ENCODE peak calls at places on chromosomes 13 and 19, in four cellular contexts. V is WTC11, F is brain microvascular endothelial cell, E is GM06990. D is an unnamed sample.

GRCh38 chr19:56109216-56109615 is 11.9 kb downstream of the ZNF787 start:
- DNase-seq in V (no peak), F (no peak), E (no peak), D (no peak)

GRCh38 chr13:101170306-101170705 is 246.0 kb downstream of the NALCN start:
- DNase-seq in V (no peak), F (no peak), E (no peak), D (no peak)

GRCh38 chr13:113413178-113413897 is 40.0 kb downstream of the ADPRHL1 start:
- DNase-seq in V (no peak), F (no peak), E (no peak), D (no peak)

GRCh38 chr19:49570138-49570856 is 10.1 kb downstream of the NOSIP start:
- DNase-seq in V (peak; percentile 62), F (peak; percentile 75), E (peak; percentile 60), D (peak; percentile 60)

GRCh38 chr19:2847507-2847906 is 6.2 kb downstream of the ZNF555 start:
- DNase-seq in V (no peak), F (no peak), E (no peak), D (no peak)

GRCh38 chr13:68759617-68760016 is 1348.0 kb upstream of the ATXN8OS start:
- DNase-seq in V (no peak), F (no peak), E (no peak), D (no peak)

GRCh38 chr19:56295531-56296455 is 18.8 kb downstream of the ZSCAN5A start:
- DNase-seq in V (no peak), F (no peak), E (no peak), D (no peak)

GRCh38 chr13:47896111-47896510 is 105.0 kb downstream of the SUCLA2 start:
- DNase-seq in V (no peak), F (no peak), E (no peak), D (no peak)

GRCh38 chr13:114049026-114049425 is 75.2 kb upstream of the C13orf46 start:
- DNase-seq in V (no peak), F (no peak), E (peak; percentile 78), D (no peak)

GRCh38 chr19:7450243-7451223 is 38.3 kb downstream of the PEX11G start:
- DNase-seq in V (no peak), F (no peak), E (no peak), D (no peak)

GRCh38 chr13:88979465-88980180 is 1308.5 kb downstream of the SLITRK5 start:
- DNase-seq in V (no peak), F (no peak), E (no peak), D (no peak)

GRCh38 chr19:50249636-50250035 is 46.2 kb downstream of the MYH14 start:
- DNase-seq in V (no peak), F (no peak), E (no peak), D (no peak)

GRCh38 chr13:43878897-43879322 is 630 bp downstream of the CCDC122 start:
- DNase-seq in V (no peak), F (peak; percentile 77), E (peak; percentile 64), D (peak; percentile 58)

GRCh38 chr19:11268783-11269267 is 6.5 kb upstream of the DOCK6 start:
- DNase-seq in V (no peak), F (peak; percentile 82), E (no peak), D (no peak)

GRCh38 chr13:39779337-39780270 is 124.1 kb downstream of the COG6 start:
- DNase-seq in V (no peak), F (peak; percentile 80), E (no peak), D (no peak)

GRCh38 chr13:67878376-67878775 is 648.2 kb upstream of the PCDH9 start:
- DNase-seq in V (no peak), F (no peak), E (no peak), D (no peak)

GRCh38 chr19:38849746-38850230 is at the start of gene HNRNPL:
- DNase-seq in V (peak; percentile 99), F (no peak), E (peak; percentile 98), D (no peak)

GRCh38 chr19:11995174-11995573 is 30.3 kb downstream of the ZNF763 start:
- DNase-seq in V (no peak), F (peak; percentile 81), E (no peak), D (no peak)

GRCh38 chr19:11581740-11582139 is 4.3 kb upstream of the ACP5 start:
- DNase-seq in V (no peak), F (peak; percentile 10), E (peak; percentile 85), D (no peak)

GRCh38 chr13:105465251-105465650 is 1070.2 kb downstream of the EFNB2 start:
- DNase-seq in V (no peak), F (no peak), E (no peak), D (no peak)

GRCh38 chr19:15216363-15216762 is 15.6 kb upstream of the NOTCH3 start:
- DNase-seq in V (no peak), F (no peak), E (no peak), D (no peak)

GRCh38 chr13:53042897-53043296 is 14.3 kb downstream of the OLFM4 start:
- DNase-seq in V (no peak), F (no peak), E (no peak), D (no peak)

GRCh38 chr13:100636441-100636840 is 38.2 kb downstream of the TMTC4 start:
- DNase-seq in V (no peak), F (no peak), E (no peak), D (no peak)

GRCh38 chr13:33229446-33230177 is 55.9 kb downstream of the STARD13 start:
- DNase-seq in V (no peak), F (no peak), E (no peak), D (no peak)

GRCh38 chr13:91647361-91647970 is 249.0 kb downstream of the GPC5 start:
- DNase-seq in V (peak; percentile 84), F (no peak), E (no peak), D (no peak)

GRCh38 chr19:16380943-16381755 is 56.5 kb downstream of the KLF2 start:
- DNase-seq in V (no peak), F (no peak), E (no peak), D (no peak)

GRCh38 chr13:42270160-42270856 is 1.6 kb upstream of the AKAP11 start:
- DNase-seq in V (no peak), F (no peak), E (no peak), D (no peak)

GRCh38 chr19:7488736-7489353 is at the start of gene PEX11G:
- DNase-seq in V (peak; percentile 95), F (peak; percentile 74), E (peak; percentile 91), D (peak; percentile 55)

GRCh38 chr13:55244991-55245644 is 1895.6 kb upstream of the PRR20A start:
- DNase-seq in V (peak; percentile 62), F (no peak), E (no peak), D (no peak)

GRCh38 chr19:49857834-49858590 is 7.1 kb downstream of the PTOV1 start:
- DNase-seq in V (no peak), F (no peak), E (no peak), D (no peak)

GRCh38 chr13:52067237-52067636 is 42.7 kb downstream of the UTP14C start:
- DNase-seq in V (no peak), F (no peak), E (no peak), D (no peak)

GRCh38 chr19:58554494-58555368 is at the start of gene CHMP2A:
- DNase-seq in V (peak; percentile 99), F (peak; percentile 94), E (peak; percentile 97), D (peak; percentile 92)

GRCh38 chr19:41397086-41398041 is at the start of the genes BCKDHA and EXOSC5:
- DNase-seq in V (peak; percentile 99), F (peak; percentile 100), E (peak; percentile 99), D (peak; percentile 99)
- TF ChIP-seq CTCF in V (no peak), F (no peak), E (no peak), D (no peak)

DNA sequence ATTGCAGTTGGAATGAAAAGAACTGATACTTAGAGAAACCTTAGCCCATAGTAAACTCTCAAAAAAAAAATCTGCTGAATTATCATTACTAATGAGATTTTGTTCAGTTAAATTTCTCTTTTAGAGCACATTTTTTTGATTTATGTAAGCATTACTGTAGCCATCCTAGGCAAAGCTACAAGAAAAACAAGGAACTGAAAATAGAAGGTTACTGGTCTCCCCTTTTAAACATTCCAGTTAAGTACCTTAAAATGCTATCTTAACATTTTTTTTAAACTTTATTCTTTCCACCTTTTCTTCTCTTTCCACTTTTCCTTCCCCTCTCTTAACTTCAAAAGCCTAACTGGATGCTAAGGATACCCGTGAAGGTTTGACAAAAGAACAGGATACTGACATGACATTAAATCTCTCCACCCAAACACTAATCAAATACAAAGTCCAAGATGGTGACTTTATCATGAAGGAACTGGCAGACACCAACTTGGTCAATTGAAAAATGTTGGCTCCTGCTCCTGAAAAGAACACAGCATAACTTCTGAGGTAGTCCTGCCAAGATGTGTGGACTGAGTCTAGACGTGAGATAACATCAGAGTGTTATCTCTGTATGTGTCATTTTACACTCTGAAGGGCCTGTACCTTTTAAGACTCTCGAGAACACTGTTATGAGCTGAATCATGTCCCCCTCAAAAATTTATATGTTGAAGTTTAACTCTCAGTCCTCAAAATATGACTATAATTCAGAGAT is 29.5 kb upstream of the SACS start:
- DNase-seq in V (no peak), F (peak; percentile 68), E (no peak), D (no peak)
- TF ChIP-seq CTCF in V (no peak), F (no peak), E (no peak), D (no peak)

DNA sequence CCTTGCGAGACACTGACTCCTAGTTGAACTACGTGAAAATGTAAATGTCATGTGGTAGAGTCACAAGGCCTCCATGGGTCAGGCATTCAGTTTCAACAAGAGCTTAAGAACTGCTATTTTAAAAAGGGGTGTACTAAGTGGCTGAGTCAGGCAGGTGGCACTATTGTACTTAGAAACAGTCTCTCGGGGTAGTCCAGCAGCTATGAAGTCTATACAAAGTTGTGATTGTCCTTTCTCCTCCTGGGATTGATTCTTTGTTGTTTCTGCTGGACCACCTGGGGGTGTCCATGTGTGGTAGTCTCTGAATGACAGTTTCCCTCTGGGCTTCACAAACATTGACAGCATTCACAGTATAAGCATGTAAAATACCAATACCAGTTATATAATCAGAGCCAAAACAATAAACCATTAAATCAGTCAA is 33.0 kb downstream of the UGGT2 start:
- DNase-seq in V (no peak), F (peak; percentile 65), E (no peak), D (peak; percentile 20)
- TF ChIP-seq CTCF in V (peak; percentile 37), F (peak; percentile 74), E (peak; percentile 66), D (peak; percentile 50)

GRCh38 chr19:1055886-1056620 is 10.9 kb upstream of the ARHGAP45 start:
- DNase-seq in V (no peak), F (no peak), E (no peak), D (no peak)

GRCh38 chr19:1058112-1058511 is 8.9 kb upstream of the ARHGAP45 start:
- DNase-seq in V (no peak), F (no peak), E (no peak), D (no peak)

GRCh38 chr19:1054102-1055027 is 12.6 kb upstream of the ARHGAP45 start:
- DNase-seq in V (no peak), F (no peak), E (no peak), D (no peak)

GRCh38 chr19:1055028-1055425 is 11.9 kb upstream of the ARHGAP45 start:
- DNase-seq in V (no peak), F (no peak), E (no peak), D (no peak)

DNA sequence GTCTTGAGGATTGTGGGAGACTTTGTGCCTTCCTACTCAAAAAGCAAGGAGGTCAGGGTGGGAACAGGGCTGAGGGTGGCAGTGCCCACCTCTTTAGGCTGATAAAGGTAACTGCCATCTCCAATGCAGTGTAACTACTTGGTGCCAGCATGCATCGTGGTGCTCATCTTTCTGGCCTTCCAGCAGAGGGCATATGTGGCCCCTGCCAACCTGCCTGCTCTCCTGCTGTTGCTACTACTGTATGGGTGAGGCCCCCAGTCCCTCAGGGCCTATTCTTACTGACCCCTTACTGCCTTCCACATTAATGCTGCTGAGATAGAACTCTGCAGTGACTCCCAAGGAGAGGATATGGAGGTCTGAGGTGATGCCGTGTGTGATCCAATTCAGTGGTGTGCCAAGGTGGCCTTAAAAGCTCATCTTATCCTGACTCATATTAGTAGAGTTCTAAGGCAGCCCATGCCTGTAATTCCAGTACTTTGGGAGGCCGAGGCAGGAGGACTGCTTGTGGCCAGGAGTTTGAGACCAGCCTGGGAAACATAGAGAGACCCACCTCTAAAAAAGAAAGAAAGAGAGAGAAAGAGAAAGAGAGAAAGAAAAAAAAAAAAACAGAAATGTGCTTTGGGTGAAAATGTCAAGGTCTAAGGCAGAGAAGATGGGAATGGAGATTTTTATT is 9.6 kb upstream of the ARHGAP45 start:
- DNase-seq in V (no peak), F (peak; percentile 58), E (no peak), D (no peak)
- TF ChIP-seq CTCF in V (no peak), F (no peak), E (peak; percentile 68), D (no peak)